ENCODE peak calls at places on chromosomes 12 and 14, in eight cellular contexts. B, O, L, R, Y, X, U and V are unnamed samples.

GRCh38 chr14:77730976-77731497 is 23.1 kb downstream of the SLIRP start:
- DNase-seq in B (no peak), O (no peak), L (no peak), R (no peak), Y (no peak), X (no peak), U (no peak), V (no peak)

GRCh38 chr12:85920324-85920947 is 46.3 kb downstream of the NTS start:
- DNase-seq in B (peak), O (peak), L (no peak), R (no peak), Y (peak), X (no peak), U (no peak), V (peak)

GRCh38 chr12:57164966-57165365 is 17.5 kb upstream of the LRP1-AS start:
- DNase-seq in B (no peak), O (no peak), L (no peak), R (no peak), Y (no peak), X (no peak), U (no peak), V (no peak)

GRCh38 chr12:131027876-131028586 is 74.3 kb downstream of the ADGRD1 start:
- DNase-seq in B (no peak), O (no peak), L (no peak), R (no peak), Y (no peak), X (no peak), U (no peak), V (no peak)

GRCh38 chr14:38297681-38298080 is 41.8 kb upstream of the CLEC14A start:
- DNase-seq in B (no peak), O (no peak), L (no peak), R (no peak), Y (no peak), X (no peak), U (no peak), V (no peak)

GRCh38 chr12:64616221-64616620 is 5.9 kb downstream of the RASSF3 start:
- DNase-seq in B (no peak), O (no peak), L (no peak), R (no peak), Y (no peak), X (no peak), U (no peak), V (no peak)

GRCh38 chr12:21818627-21819026 is 44.1 kb upstream of the KCNJ8 start:
- DNase-seq in B (no peak), O (no peak), L (no peak), R (no peak), Y (no peak), X (no peak), U (no peak), V (no peak)

GRCh38 chr14:64646103-64646502 is 58.1 kb upstream of the PLEKHG3 start:
- DNase-seq in B (no peak), O (no peak), L (no peak), R (no peak), Y (no peak), X (no peak), U (no peak), V (peak)

GRCh38 chr14:53217283-53217994 is 64.3 kb upstream of the DDHD1 start:
- DNase-seq in B (peak), O (peak), L (peak), R (no peak), Y (peak), X (peak), U (peak), V (peak)

GRCh38 chr12:1980282-1980681 is 24.0 kb downstream of the DCP1B start:
- DNase-seq in B (no peak), O (no peak), L (no peak), R (no peak), Y (no peak), X (no peak), U (no peak), V (no peak)

GRCh38 chr12:1989111-1989510 is 15.1 kb downstream of the DCP1B start:
- DNase-seq in B (no peak), O (no peak), L (no peak), R (no peak), Y (no peak), X (no peak), U (no peak), V (no peak)

DNA sequence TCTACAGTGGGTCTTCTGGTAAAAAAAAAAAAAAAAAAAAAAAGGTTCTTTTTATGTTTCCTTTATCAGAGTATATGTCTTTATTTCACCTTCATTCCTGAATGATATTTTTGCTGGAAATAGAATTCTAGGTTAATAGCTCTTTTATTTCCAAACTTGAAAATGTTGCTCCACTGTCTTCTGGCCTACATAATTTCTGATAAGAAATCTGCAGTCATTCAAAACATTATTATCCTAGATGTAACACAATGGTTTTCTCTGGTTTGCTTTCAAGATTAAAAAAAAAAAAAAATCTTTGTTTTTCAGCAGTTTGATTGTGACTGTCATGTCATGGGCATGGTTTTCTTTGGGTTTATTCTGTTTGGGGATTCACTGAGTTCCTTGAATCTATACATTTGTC is 19.5 kb downstream of the DCP1B start:
- DNase-seq in B (no peak), O (no peak), L (no peak), R (no peak), Y (no peak), X (no peak), U (no peak), V (no peak)
- TF ChIP-seq REST in B (no peak), O (no peak), L (no peak), R (no peak), Y (no peak), X (no peak), U (no peak), V (no peak)

GRCh38 chr14:74667758-74668157 is 45.1 kb downstream of the AREL1 start:
- DNase-seq in B (no peak), O (no peak), L (no peak), R (no peak), Y (no peak), X (no peak), U (no peak), V (no peak)
- TF ChIP-seq REST in B (no peak), O (no peak), L (no peak), R (no peak), Y (no peak), X (no peak), U (no peak), V (no peak)

GRCh38 chr12:50527086-50527726 is 22.4 kb downstream of the DIP2B start:
- DNase-seq in B (no peak), O (peak), L (no peak), R (no peak), Y (no peak), X (no peak), U (no peak), V (no peak)
- TF ChIP-seq REST in B (no peak), O (peak), L (no peak), R (no peak), Y (no peak), X (no peak), U (no peak), V (no peak)

DNA sequence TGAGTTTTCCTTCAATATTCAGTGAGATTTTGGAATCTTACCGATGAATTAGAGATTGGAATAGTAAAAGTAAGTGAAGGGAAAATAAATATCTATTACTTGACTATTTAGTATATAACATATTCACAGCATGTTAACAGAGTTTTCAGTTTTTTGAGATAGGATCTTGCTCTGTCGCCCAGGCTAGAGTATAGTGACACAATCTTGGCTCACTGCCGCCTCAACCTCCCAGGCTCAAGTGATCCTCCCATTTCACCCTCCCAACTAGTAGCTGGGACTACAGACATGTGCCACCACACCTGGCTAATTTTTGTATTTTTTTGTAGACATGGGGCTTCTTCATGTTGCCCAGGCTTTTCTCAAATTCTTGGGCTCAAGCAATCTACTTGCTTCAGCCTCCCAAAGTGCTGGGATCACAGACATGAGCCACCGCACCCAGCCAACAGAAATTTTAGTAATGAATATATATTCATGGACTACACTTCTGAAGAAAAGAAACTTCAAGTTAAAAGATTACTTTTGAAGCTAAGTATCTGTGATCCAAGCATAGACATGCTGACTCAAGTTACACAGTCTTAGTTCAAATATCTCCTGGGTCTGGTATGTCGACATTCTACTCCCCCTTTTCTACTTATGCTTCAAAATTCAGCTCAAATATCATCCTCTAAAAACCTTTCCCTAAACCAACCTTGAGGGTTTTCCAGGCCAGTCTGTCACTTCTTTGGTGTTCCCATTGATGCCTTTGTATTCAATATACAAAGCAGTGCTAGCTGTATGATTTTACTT is 13.8 kb downstream of the UBE2N start:
- DNase-seq in B (no peak), O (no peak), L (no peak), R (no peak), Y (no peak), X (no peak), U (no peak), V (no peak)
- TF ChIP-seq REST in B (no peak), O (no peak), L (no peak), R (no peak), Y (no peak), X (no peak), U (no peak), V (no peak)